ENCODE peak calls at places on chromosomes 6 and 20, in five cellular contexts. One of them, this sample, is unnamed.

GRCh38 chr6:1608976-1609661 is 596 bp upstream of the FOXC1 start:
- DNase-seq in stimulated activated CD4-positive, alpha-beta T cell treated with anti-CD3 and anti-CD28 coated beads, Interleukin-4, amount 100 ng/mL, for 24 hours: no peak
- DNase-seq in transverse colon: no peak
- DNase-seq in T-helper 9 cell: no peak
- DNase-seq in right lobe of liver: no peak
- DNase-seq in this sample: no peak

GRCh38 chr6:89939144-89939543 is 44.9 kb downstream of the GJA10 start:
- DNase-seq in stimulated activated CD4-positive, alpha-beta T cell treated with anti-CD3 and anti-CD28 coated beads, Interleukin-4, amount 100 ng/mL, for 24 hours: no peak
- DNase-seq in transverse colon: no peak
- DNase-seq in T-helper 9 cell: no peak
- DNase-seq in right lobe of liver: no peak
- DNase-seq in this sample: no peak

GRCh38 chr6:156618600-156619205 is 158.5 kb upstream of the ARID1B start:
- DNase-seq in stimulated activated CD4-positive, alpha-beta T cell treated with anti-CD3 and anti-CD28 coated beads, Interleukin-4, amount 100 ng/mL, for 24 hours: no peak
- DNase-seq in transverse colon: no peak
- DNase-seq in T-helper 9 cell: no peak
- DNase-seq in right lobe of liver: no peak
- DNase-seq in this sample: peak

GRCh38 chr6:33278810-33279209 is 1.9 kb downstream of the B3GALT4 start:
- DNase-seq in stimulated activated CD4-positive, alpha-beta T cell treated with anti-CD3 and anti-CD28 coated beads, Interleukin-4, amount 100 ng/mL, for 24 hours: no peak
- DNase-seq in transverse colon: no peak
- DNase-seq in T-helper 9 cell: no peak
- DNase-seq in right lobe of liver: no peak
- DNase-seq in this sample: no peak

GRCh38 chr20:55478739-55479450 is 526.4 kb downstream of the CBLN4 start:
- DNase-seq in stimulated activated CD4-positive, alpha-beta T cell treated with anti-CD3 and anti-CD28 coated beads, Interleukin-4, amount 100 ng/mL, for 24 hours: no peak
- DNase-seq in transverse colon: no peak
- DNase-seq in T-helper 9 cell: no peak
- DNase-seq in right lobe of liver: no peak
- DNase-seq in this sample: no peak

GRCh38 chr20:52461602-52462001 is 270.0 kb upstream of the ZFP64 start:
- DNase-seq in stimulated activated CD4-positive, alpha-beta T cell treated with anti-CD3 and anti-CD28 coated beads, Interleukin-4, amount 100 ng/mL, for 24 hours: no peak
- DNase-seq in transverse colon: no peak
- DNase-seq in T-helper 9 cell: no peak
- DNase-seq in right lobe of liver: no peak
- DNase-seq in this sample: no peak

GRCh38 chr20:48805286-48805685 is 22.5 kb downstream of the PREX1 start:
- DNase-seq in stimulated activated CD4-positive, alpha-beta T cell treated with anti-CD3 and anti-CD28 coated beads, Interleukin-4, amount 100 ng/mL, for 24 hours: no peak
- DNase-seq in transverse colon: no peak
- DNase-seq in T-helper 9 cell: no peak
- DNase-seq in right lobe of liver: no peak
- DNase-seq in this sample: no peak

GRCh38 chr20:13147971-13148370 is 73.1 kb upstream of the ISM1 start:
- DNase-seq in stimulated activated CD4-positive, alpha-beta T cell treated with anti-CD3 and anti-CD28 coated beads, Interleukin-4, amount 100 ng/mL, for 24 hours: no peak
- DNase-seq in transverse colon: no peak
- DNase-seq in T-helper 9 cell: no peak
- DNase-seq in right lobe of liver: no peak
- DNase-seq in this sample: no peak

GRCh38 chr6:109449789-109450673 is 5.5 kb downstream of the MICAL1 start:
- DNase-seq in stimulated activated CD4-positive, alpha-beta T cell treated with anti-CD3 and anti-CD28 coated beads, Interleukin-4, amount 100 ng/mL, for 24 hours: no peak
- DNase-seq in transverse colon: peak
- DNase-seq in T-helper 9 cell: no peak
- DNase-seq in right lobe of liver: no peak
- DNase-seq in this sample: no peak

GRCh38 chr20:50071039-50071888 is 41.7 kb downstream of the UBE2V1 start:
- DNase-seq in stimulated activated CD4-positive, alpha-beta T cell treated with anti-CD3 and anti-CD28 coated beads, Interleukin-4, amount 100 ng/mL, for 24 hours: peak
- DNase-seq in transverse colon: peak
- DNase-seq in T-helper 9 cell: peak
- DNase-seq in right lobe of liver: peak
- DNase-seq in this sample: peak

GRCh38 chr6:33073431-33073871 is at the start of gene HLA-DPA1:
- DNase-seq in stimulated activated CD4-positive, alpha-beta T cell treated with anti-CD3 and anti-CD28 coated beads, Interleukin-4, amount 100 ng/mL, for 24 hours: peak
- DNase-seq in transverse colon: peak
- DNase-seq in T-helper 9 cell: peak
- DNase-seq in right lobe of liver: peak
- DNase-seq in this sample: peak

GRCh38 chr20:38873050-38873581 is 53.1 kb upstream of the FAM83D start:
- DNase-seq in stimulated activated CD4-positive, alpha-beta T cell treated with anti-CD3 and anti-CD28 coated beads, Interleukin-4, amount 100 ng/mL, for 24 hours: peak
- DNase-seq in transverse colon: peak
- DNase-seq in T-helper 9 cell: peak
- DNase-seq in right lobe of liver: no peak
- DNase-seq in this sample: no peak

GRCh38 chr6:45864651-45865050 is 151.0 kb downstream of the CLIC5 start:
- DNase-seq in stimulated activated CD4-positive, alpha-beta T cell treated with anti-CD3 and anti-CD28 coated beads, Interleukin-4, amount 100 ng/mL, for 24 hours: no peak
- DNase-seq in transverse colon: no peak
- DNase-seq in T-helper 9 cell: no peak
- DNase-seq in right lobe of liver: no peak
- DNase-seq in this sample: no peak

GRCh38 chr6:169312658-169313346 is 59.2 kb upstream of the THBS2 start:
- DNase-seq in stimulated activated CD4-positive, alpha-beta T cell treated with anti-CD3 and anti-CD28 coated beads, Interleukin-4, amount 100 ng/mL, for 24 hours: no peak
- DNase-seq in transverse colon: no peak
- DNase-seq in T-helper 9 cell: no peak
- DNase-seq in right lobe of liver: no peak
- DNase-seq in this sample: no peak

GRCh38 chr20:48619126-48620101 is 208.4 kb downstream of the PREX1 start:
- DNase-seq in stimulated activated CD4-positive, alpha-beta T cell treated with anti-CD3 and anti-CD28 coated beads, Interleukin-4, amount 100 ng/mL, for 24 hours: no peak
- DNase-seq in transverse colon: no peak
- DNase-seq in T-helper 9 cell: no peak
- DNase-seq in right lobe of liver: peak
- DNase-seq in this sample: no peak

GRCh38 chr20:56483970-56484369 is 15.5 kb downstream of the RTF2 start:
- DNase-seq in stimulated activated CD4-positive, alpha-beta T cell treated with anti-CD3 and anti-CD28 coated beads, Interleukin-4, amount 100 ng/mL, for 24 hours: no peak
- DNase-seq in transverse colon: no peak
- DNase-seq in T-helper 9 cell: no peak
- DNase-seq in right lobe of liver: no peak
- DNase-seq in this sample: no peak

GRCh38 chr6:24520929-24521546 is 26.3 kb downstream of the ALDH5A1 start:
- DNase-seq in stimulated activated CD4-positive, alpha-beta T cell treated with anti-CD3 and anti-CD28 coated beads, Interleukin-4, amount 100 ng/mL, for 24 hours: peak
- DNase-seq in transverse colon: peak
- DNase-seq in T-helper 9 cell: no peak
- DNase-seq in right lobe of liver: peak
- DNase-seq in this sample: peak

GRCh38 chr20:18916886-18917785 is 103.6 kb downstream of the SCP2D1 start:
- DNase-seq in stimulated activated CD4-positive, alpha-beta T cell treated with anti-CD3 and anti-CD28 coated beads, Interleukin-4, amount 100 ng/mL, for 24 hours: no peak
- DNase-seq in transverse colon: no peak
- DNase-seq in T-helper 9 cell: no peak
- DNase-seq in right lobe of liver: no peak
- DNase-seq in this sample: no peak

GRCh38 chr20:61868006-61868405 is 197.7 kb downstream of the TAF4 start:
- DNase-seq in stimulated activated CD4-positive, alpha-beta T cell treated with anti-CD3 and anti-CD28 coated beads, Interleukin-4, amount 100 ng/mL, for 24 hours: no peak
- DNase-seq in transverse colon: no peak
- DNase-seq in T-helper 9 cell: no peak
- DNase-seq in right lobe of liver: no peak
- DNase-seq in this sample: no peak

GRCh38 chr20:56516631-56517030 is 7.9 kb upstream of the FAM209A start:
- DNase-seq in stimulated activated CD4-positive, alpha-beta T cell treated with anti-CD3 and anti-CD28 coated beads, Interleukin-4, amount 100 ng/mL, for 24 hours: no peak
- DNase-seq in transverse colon: no peak
- DNase-seq in T-helper 9 cell: no peak
- DNase-seq in right lobe of liver: no peak
- DNase-seq in this sample: no peak

GRCh38 chr20:3595541-3595940 is 67.7 kb downstream of the GFRA4 start:
- DNase-seq in stimulated activated CD4-positive, alpha-beta T cell treated with anti-CD3 and anti-CD28 coated beads, Interleukin-4, amount 100 ng/mL, for 24 hours: no peak
- DNase-seq in transverse colon: no peak
- DNase-seq in T-helper 9 cell: no peak
- DNase-seq in right lobe of liver: no peak
- DNase-seq in this sample: peak

GRCh38 chr6:101776919-101777350 is 383.4 kb downstream of the GRIK2 start:
- DNase-seq in stimulated activated CD4-positive, alpha-beta T cell treated with anti-CD3 and anti-CD28 coated beads, Interleukin-4, amount 100 ng/mL, for 24 hours: no peak
- DNase-seq in transverse colon: no peak
- DNase-seq in T-helper 9 cell: no peak
- DNase-seq in right lobe of liver: no peak
- DNase-seq in this sample: no peak

GRCh38 chr6:113901482-113901881 is 44.3 kb downstream of the MARCKS start:
- DNase-seq in stimulated activated CD4-positive, alpha-beta T cell treated with anti-CD3 and anti-CD28 coated beads, Interleukin-4, amount 100 ng/mL, for 24 hours: no peak
- DNase-seq in transverse colon: peak
- DNase-seq in T-helper 9 cell: no peak
- DNase-seq in right lobe of liver: no peak
- DNase-seq in this sample: no peak